ENCODE peak calls at places on chromosome 17, in ten cellular contexts. S is mucosa of descending colon, P is esophagus muscularis mucosa, R is dorsolateral prefrontal cortex, E is HFF-Myc, H is adrenal gland, W is epithelial cell of esophagus, Q is testis, G is heart right ventricle, F is left ventricle myocardium inferior. B is an unnamed sample.

GRCh38 chr17:16911141-16911937 is 60.6 kb downstream of the TNFRSF13B start:
- DNase-seq in S (no peak), G (no peak), Q (peak), H (peak), P (no peak), F (peak), E (no peak), R (peak), W (peak), B (no peak)

GRCh38 chr17:45948881-45949624 is 50.0 kb upstream of the STH start:
- DNase-seq in W (peak), F (peak), S (peak), R (peak), P (no peak), G (peak), H (peak), E (peak), Q (peak), B (peak)

GRCh38 chr17:46817901-46818209 is 637 bp downstream of the WNT3 start:
- DNase-seq in Q (no peak), W (no peak), R (no peak), F (no peak), E (no peak), S (no peak), H (no peak), G (no peak), P (no peak), B (no peak)

GRCh38 chr17:48051706-48052486 is 3.7 kb downstream of the NFE2L1 start:
- DNase-seq in H (peak), E (no peak), S (peak), W (peak), Q (peak), G (peak), R (no peak), F (peak), P (peak), B (no peak)

GRCh38 chr17:40511136-40511535 is 9.7 kb upstream of the TNS4 start:
- DNase-seq in E (no peak), F (no peak), R (no peak), S (no peak), H (no peak), Q (no peak), G (no peak), P (no peak), W (no peak), B (no peak)

GRCh38 chr17:57143341-57143740 is 58.3 kb downstream of the AKAP1 start:
- DNase-seq in P (no peak), S (no peak), W (no peak), F (no peak), H (no peak), R (no peak), E (no peak), G (no peak), Q (no peak), B (no peak)

GRCh38 chr17:9905902-9906301 is 831 bp upstream of the RCVRN start:
- DNase-seq in Q (peak), G (peak), S (peak), E (no peak), R (peak), H (no peak), F (peak), W (no peak), P (no peak), B (peak)

GRCh38 chr17:43430936-43431649 is 32.3 kb downstream of the ARL4D start:
- DNase-seq in G (no peak), E (no peak), W (no peak), R (no peak), F (no peak), P (no peak), Q (no peak), S (no peak), H (no peak), B (no peak)

GRCh38 chr17:71337903-71338302 is 782.9 kb upstream of the SOX9 start:
- DNase-seq in P (no peak), E (no peak), Q (no peak), F (no peak), R (no peak), H (no peak), G (no peak), S (peak), W (peak), B (no peak)

GRCh38 chr17:67891481-67892119 is 66.3 kb downstream of the BPTF start:
- DNase-seq in H (peak), Q (peak), P (no peak), F (no peak), W (peak), E (no peak), R (peak), S (peak), G (no peak), B (no peak)

GRCh38 chr17:67386965-67387551 is 10.0 kb downstream of the PITPNC1 start:
- DNase-seq in G (peak), E (no peak), H (peak), R (peak), S (peak), F (peak), W (peak), P (no peak), Q (peak), B (peak)

GRCh38 chr17:40319651-40320550 is 10.9 kb downstream of the RARA start:
- DNase-seq in R (no peak), H (peak), F (peak), E (no peak), W (no peak), P (no peak), G (peak), Q (peak), S (no peak), B (no peak)

GRCh38 chr17:40574292-40574691 is 9.0 kb upstream of the CCR7 start:
- DNase-seq in F (no peak), P (no peak), G (no peak), E (no peak), S (no peak), Q (no peak), H (no peak), R (no peak), W (no peak), B (no peak)

GRCh38 chr17:9598661-9599060 is 22.2 kb downstream of the CFAP52 start:
- DNase-seq in F (no peak), W (peak), S (no peak), G (no peak), E (no peak), R (no peak), H (no peak), Q (no peak), P (peak), B (no peak)

GRCh38 chr17:82021728-82022309 is 859 bp downstream of the CENPX start:
- DNase-seq in Q (no peak), F (no peak), W (no peak), G (no peak), E (no peak), R (no peak), S (peak), P (no peak), H (no peak), B (no peak)

GRCh38 chr17:40554646-40555295 is 10.5 kb downstream of the CCR7 start:
- DNase-seq in W (no peak), F (no peak), R (peak), E (no peak), H (no peak), Q (no peak), P (peak), S (peak), G (no peak), B (no peak)

GRCh38 chr17:9833922-9834321 is 8.2 kb downstream of the GLP2R start:
- DNase-seq in P (no peak), G (no peak), W (no peak), E (no peak), R (no peak), H (no peak), S (no peak), F (no peak), Q (peak), B (no peak)

GRCh38 chr17:17042851-17043667 is 802 bp downstream of the MPRIP start:
- DNase-seq in W (peak), S (peak), R (no peak), E (no peak), P (no peak), F (no peak), Q (no peak), G (no peak), H (peak), B (peak)

GRCh38 chr17:31147507-31148202 is 52.9 kb downstream of the NF1 start:
- DNase-seq in W (peak), P (no peak), F (no peak), R (no peak), E (no peak), S (no peak), G (no peak), Q (no peak), H (no peak), B (no peak)

GRCh38 chr17:74413491-74413890 is 18.4 kb upstream of the GPRC5C start:
- DNase-seq in E (no peak), R (no peak), S (no peak), Q (no peak), W (no peak), H (no peak), F (no peak), P (no peak), G (no peak), B (no peak)

GRCh38 chr17:32461853-32462617 is 17.7 kb downstream of the PSMD11 start:
- DNase-seq in R (peak), G (no peak), W (peak), E (no peak), F (no peak), P (no peak), H (peak), S (peak), Q (peak), B (peak)

GRCh38 chr17:7549401-7550055 is 670 bp downstream of the TNFSF12 start:
- DNase-seq in E (no peak), Q (no peak), H (peak), R (peak), W (no peak), P (no peak), S (peak), F (peak), G (no peak), B (no peak)

GRCh38 chr17:78892520-78892919 is 10.5 kb downstream of the CEP295NL start:
- DNase-seq in E (no peak), H (no peak), F (no peak), S (no peak), Q (no peak), W (no peak), P (no peak), G (no peak), R (no peak), B (no peak)

GRCh38 chr17:56269509-56269908 is 116.2 kb downstream of the ANKFN1 start:
- DNase-seq in E (no peak), W (no peak), G (no peak), F (no peak), Q (no peak), P (no peak), H (no peak), R (no peak), S (no peak), B (no peak)

GRCh38 chr17:82876149-82876548 is 36.3 kb upstream of the ZNF750 start:
- DNase-seq in E (no peak), G (no peak), F (no peak), W (peak), S (no peak), R (no peak), P (no peak), H (peak), Q (no peak), B (no peak)

GRCh38 chr17:82859431-82860403 is 19.9 kb upstream of the ZNF750 start:
- DNase-seq in H (peak), P (no peak), W (peak), Q (no peak), F (no peak), R (no peak), S (no peak), G (no peak), E (peak), B (peak)

GRCh38 chr17:50187741-50188520 is 13.5 kb downstream of the COL1A1 start:
- DNase-seq in Q (no peak), S (no peak), W (no peak), H (no peak), G (no peak), E (no peak), P (no peak), F (no peak), R (no peak), B (no peak)

GRCh38 chr17:21528031-21528684 is 152.0 kb downstream of the KCNJ12 start:
- DNase-seq in S (no peak), F (no peak), P (no peak), W (no peak), Q (peak), E (no peak), G (no peak), R (no peak), H (peak), B (no peak)

GRCh38 chr17:40646791-40647548 is 648 bp downstream of the SMARCE1 start:
- DNase-seq in G (no peak), P (no peak), R (no peak), S (no peak), E (no peak), F (no peak), W (peak), Q (peak), H (peak), B (peak)

GRCh38 chr17:180380-181212 is 854 bp downstream of the DOC2B start:
- DNase-seq in R (no peak), P (no peak), W (no peak), F (peak), G (peak), E (no peak), S (no peak), H (no peak), Q (no peak), B (peak)

GRCh38 chr17:18043491-18043890 is 4.3 kb downstream of the GID4 start:
- DNase-seq in E (no peak), P (no peak), H (no peak), S (no peak), W (peak), Q (no peak), R (no peak), F (no peak), G (no peak), B (no peak)

GRCh38 chr17:8499614-8500013 is 63.9 kb downstream of the NDEL1 start:
- DNase-seq in P (no peak), Q (no peak), S (no peak), G (no peak), R (no peak), F (no peak), W (no peak), H (no peak), E (no peak), B (no peak)

GRCh38 chr17:10681866-10682446 is 15.4 kb downstream of the SCO1 start:
- DNase-seq in G (no peak), S (no peak), H (no peak), R (no peak), E (no peak), F (no peak), W (no peak), P (no peak), Q (no peak), B (no peak)

GRCh38 chr17:80212109-80212508 is 8.0 kb downstream of the SGSH start:
- DNase-seq in E (no peak), W (no peak), S (no peak), R (no peak), Q (no peak), G (no peak), H (no peak), P (no peak), F (no peak), B (no peak)

GRCh38 chr17:14762736-14763479 is 462.0 kb downstream of the HS3ST3B1 start:
- DNase-seq in R (no peak), S (no peak), H (no peak), Q (no peak), P (peak), F (no peak), W (no peak), E (no peak), G (no peak), B (no peak)

GRCh38 chr17:3906881-3907280 is 9.4 kb downstream of the P2RX1 start:
- DNase-seq in P (no peak), Q (no peak), G (no peak), E (no peak), R (no peak), S (no peak), H (no peak), F (no peak), W (no peak), B (no peak)

GRCh38 chr17:15479697-15480096 is 12.3 kb upstream of the CDRT4 start:
- DNase-seq in G (no peak), P (no peak), R (no peak), Q (no peak), S (no peak), E (peak), F (no peak), W (peak), H (peak), B (no peak)

GRCh38 chr17:65627892-65628622 is 66.6 kb upstream of the AXIN2 start:
- DNase-seq in Q (peak), H (no peak), P (no peak), R (peak), E (peak), G (no peak), S (peak), W (peak), F (no peak), B (peak)

GRCh38 chr17:12623220-12623848 is 42.4 kb upstream of the MYOCD start:
- DNase-seq in R (no peak), H (no peak), E (no peak), S (no peak), G (no peak), P (no peak), W (no peak), Q (no peak), F (no peak), B (no peak)

DNA sequence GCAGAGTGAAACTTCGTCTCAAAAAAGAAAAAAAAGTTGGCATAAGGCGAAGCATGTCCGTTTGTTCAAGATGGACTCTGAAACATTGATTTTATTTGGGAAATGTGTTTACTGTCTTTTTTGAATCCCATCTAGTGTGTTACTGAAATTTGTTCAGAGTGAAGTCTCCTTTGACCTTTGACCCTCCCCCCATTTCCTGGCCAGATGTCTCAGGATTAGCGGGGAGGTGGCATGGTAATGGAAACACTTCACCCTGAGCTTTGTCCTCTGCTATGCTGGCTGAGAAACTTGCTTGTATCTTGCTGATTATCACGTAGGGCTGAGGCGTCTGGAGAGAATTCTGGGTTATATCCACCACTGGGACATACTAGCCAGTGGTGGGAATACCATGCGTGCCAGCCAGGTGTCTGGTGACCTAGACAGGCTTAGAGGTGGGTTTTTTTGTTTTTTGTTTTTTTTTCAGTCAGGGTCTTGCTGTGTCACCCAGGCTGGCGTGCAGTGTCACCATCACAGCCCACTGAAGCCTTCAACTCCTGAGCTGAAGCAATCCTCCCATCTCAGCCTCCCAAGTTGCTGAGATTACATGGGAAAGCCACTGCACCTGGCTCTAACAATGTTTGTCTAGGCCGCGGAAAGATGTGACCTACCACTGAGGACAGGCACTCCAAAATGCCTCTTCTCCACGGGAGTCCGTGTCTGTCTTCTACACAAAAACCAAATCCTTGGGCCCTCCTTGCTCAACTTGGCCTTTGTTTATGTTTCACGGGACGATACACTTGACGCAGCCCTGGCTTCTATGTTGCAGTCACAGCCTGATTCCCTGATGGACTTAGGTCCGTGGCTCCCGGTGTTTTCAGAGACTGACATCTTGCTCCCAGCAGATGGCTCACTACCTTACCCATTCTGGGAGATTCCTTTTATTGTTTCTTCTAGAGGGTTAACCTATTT is 6.6 kb upstream of the GALK1 start:
- DNase-seq in P (no peak), G (no peak), Q (no peak), E (no peak), S (peak), F (no peak), R (no peak), H (no peak), W (peak), B (no peak)
- TF ChIP-seq CTCF in P (no peak), G (peak), Q (no peak), E (peak), S (no peak), F (peak), R (no peak), H (no peak), W (peak), B (no peak)

DNA sequence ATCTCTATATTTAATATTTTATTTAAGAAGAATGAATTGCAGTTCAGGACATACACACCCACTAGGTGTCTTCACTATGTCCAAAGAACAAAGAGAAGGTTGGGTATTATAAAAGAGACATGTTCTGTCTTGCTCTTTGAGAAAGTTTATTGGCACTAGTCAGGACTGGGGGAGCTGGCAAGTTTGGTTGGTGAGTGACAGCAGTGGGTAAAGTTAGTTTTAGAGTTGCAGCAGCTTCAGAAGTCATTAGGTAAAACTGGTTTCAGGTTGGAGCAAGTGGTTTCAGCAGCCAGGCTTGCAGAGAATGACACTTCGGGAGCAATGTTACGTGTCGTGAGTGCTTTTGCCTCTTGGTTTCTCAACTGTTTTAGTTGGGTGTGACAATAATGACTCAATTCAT is 142.2 kb upstream of the HS3ST3A1 start:
- DNase-seq in W (peak), G (no peak), S (no peak), H (no peak), F (no peak), Q (no peak), R (no peak), P (peak), E (no peak), B (no peak)
- TF ChIP-seq CTCF in W (no peak), G (no peak), S (no peak), H (no peak), F (no peak), Q (no peak), R (no peak), P (no peak), E (no peak), B (no peak)

GRCh38 chr17:37220609-37220953 is 155.2 kb upstream of the C17orf78 start:
- DNase-seq in G (no peak), E (no peak), R (peak), Q (peak), W (peak), F (no peak), P (no peak), S (peak), H (peak), B (peak)

GRCh38 chr17:37219876-37220608 is 155.7 kb upstream of the C17orf78 start:
- DNase-seq in H (no peak), Q (no peak), W (no peak), R (no peak), G (no peak), E (no peak), S (no peak), F (no peak), P (no peak), B (no peak)

GRCh38 chr17:37225458-37225857 is 150.3 kb upstream of the C17orf78 start:
- DNase-seq in S (no peak), H (no peak), W (no peak), Q (no peak), P (no peak), E (no peak), R (no peak), G (no peak), F (no peak), B (no peak)

GRCh38 chr17:37218849-37219248 is 156.9 kb upstream of the C17orf78 start:
- DNase-seq in S (no peak), Q (no peak), E (no peak), H (peak), G (no peak), R (no peak), F (no peak), W (no peak), P (no peak), B (no peak)

DNA sequence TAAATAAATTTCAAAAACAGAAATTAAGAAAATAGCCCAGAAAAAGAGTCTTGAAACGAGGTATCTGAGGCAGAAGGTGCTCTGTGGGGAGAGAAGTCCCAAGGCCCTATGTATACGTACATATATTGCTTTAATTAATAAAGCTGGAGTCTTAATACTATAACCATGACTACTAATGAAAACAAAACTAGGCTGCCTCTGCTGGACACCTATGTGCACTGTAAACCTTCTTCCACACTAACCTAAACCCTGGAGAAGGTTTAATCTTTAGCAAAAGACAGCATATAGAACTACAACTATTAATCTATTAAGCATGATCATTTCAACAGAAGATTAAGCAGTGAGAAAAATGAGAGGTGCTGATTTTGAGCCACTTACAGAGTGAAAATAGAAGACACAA is 153.9 kb upstream of the C17orf78 start:
- DNase-seq in W (no peak), H (no peak), E (no peak), P (no peak), F (no peak), R (no peak), S (no peak), G (no peak), Q (no peak), B (no peak)
- TF ChIP-seq CTCF in W (no peak), H (no peak), E (peak), P (no peak), F (no peak), R (no peak), S (no peak), G (no peak), Q (no peak), B (no peak)

GRCh38 chr17:76453431-76453743 is 435 bp upstream of the UBE2O start:
- DNase-seq in P (no peak), R (no peak), H (no peak), E (no peak), S (no peak), F (no peak), W (no peak), G (no peak), Q (no peak), B (no peak)
- TF ChIP-seq CTCF in P (no peak), R (no peak), H (no peak), E (no peak), S (no peak), F (no peak), W (no peak), G (no peak), Q (no peak), B (no peak)